ENCODE peak calls at places on chromosomes 16 and 17, in nine cellular contexts. Y is stomach; H is cardiac muscle cell; B is suprapubic skin; A is caudate nucleus; V is GM23248; J is CD8-positive, alpha-beta memory T cell; O is heart right ventricle; Q is H9. R is an unnamed sample.

GRCh38 chr17:260944-261343 is 79.5 kb upstream of the DOC2B start:
- DNase-seq in Y (no peak), H (no peak), B (peak; percentile 30), A (no peak), V (no peak), J (no peak), O (no peak), Q (no peak), R (no peak)

GRCh38 chr16:8355714-8356113 is 234.6 kb downstream of the TMEM114 start:
- DNase-seq in Y (no peak), H (no peak), B (no peak), A (no peak), V (no peak), J (no peak), O (no peak), Q (no peak), R (peak; percentile 49)

GRCh38 chr16:87132361-87133014 is 184.7 kb downstream of the C16orf95 start:
- DNase-seq in Y (no peak), H (peak; percentile 75), B (no peak), A (peak; percentile 3), V (peak; percentile 81), J (no peak), O (peak; percentile 25), Q (no peak), R (no peak)

GRCh38 chr17:75749545-75750389 is 15.2 kb downstream of the GALK1 start:
- DNase-seq in Y (peak; percentile 89), H (peak; percentile 80), B (peak; percentile 94), A (peak; percentile 78), V (peak; percentile 89), J (peak; percentile 89), O (peak; percentile 88), Q (peak; percentile 91), R (peak; percentile 98)

GRCh38 chr16:22317001-22317530 is 19.9 kb downstream of the POLR3E start:
- DNase-seq in Y (no peak), H (no peak), B (no peak), A (no peak), V (no peak), J (no peak), O (no peak), Q (no peak), R (peak; percentile 40)

GRCh38 chr16:80994451-80994850 is 12.2 kb downstream of the CMC2 start:
- DNase-seq in Y (no peak), H (peak; percentile 27), B (no peak), A (no peak), V (peak; percentile 46), J (no peak), O (no peak), Q (no peak), R (no peak)

GRCh38 chr16:5944971-5945370 is 847.4 kb upstream of the EEF2KMT start:
- DNase-seq in Y (no peak), H (no peak), B (no peak), A (no peak), V (peak; percentile 6), J (no peak), O (no peak), Q (no peak), R (no peak)

GRCh38 chr17:80979547-80980378 is 11.9 kb upstream of the CHMP6 start:
- DNase-seq in Y (no peak), H (no peak), B (peak; percentile 64), A (no peak), V (no peak), J (no peak), O (peak; percentile 13), Q (no peak), R (no peak)

GRCh38 chr17:80068301-80069160 is 32.1 kb downstream of the CCDC40 start:
- DNase-seq in Y (peak; percentile 54), H (peak; percentile 71), B (no peak), A (no peak), V (peak; percentile 31), J (no peak), O (peak; percentile 40), Q (no peak), R (no peak)

GRCh38 chr16:66900721-66901441 is 17.8 kb downstream of the CDH16 start:
- DNase-seq in Y (no peak), H (peak; percentile 48), B (no peak), A (no peak), V (no peak), J (peak; percentile 2), O (no peak), Q (no peak), R (no peak)

GRCh38 chr16:24609740-24610420 is 70.5 kb downstream of the RBBP6 start:
- DNase-seq in Y (peak; percentile 54), H (peak; percentile 81), B (peak; percentile 63), A (peak; percentile 66), V (peak; percentile 81), J (no peak), O (peak; percentile 33), Q (peak; percentile 60), R (peak; percentile 80)

GRCh38 chr17:78787444-78787843 is 5.4 kb upstream of the CYTH1 start:
- DNase-seq in Y (no peak), H (no peak), B (no peak), A (no peak), V (no peak), J (no peak), O (no peak), Q (no peak), R (no peak)

GRCh38 chr17:80691784-80692183 is 147.1 kb downstream of the RPTOR start:
- DNase-seq in Y (no peak), H (no peak), B (no peak), A (no peak), V (no peak), J (no peak), O (no peak), Q (no peak), R (no peak)

GRCh38 chr16:49890876-49891275 is 35.0 kb upstream of the ZNF423 start:
- DNase-seq in Y (no peak), H (peak; percentile 22), B (no peak), A (no peak), V (peak; percentile 15), J (no peak), O (no peak), Q (peak; percentile 85), R (peak; percentile 93)

GRCh38 chr16:17469011-17469741 is 1.6 kb downstream of the XYLT1 start:
- DNase-seq in Y (no peak), H (peak; percentile 25), B (no peak), A (no peak), V (peak; percentile 89), J (no peak), O (no peak), Q (no peak), R (peak; percentile 66)

GRCh38 chr16:69906838-69907301 is 44.3 kb upstream of the CLEC18A start:
- DNase-seq in Y (no peak), H (peak; percentile 54), B (no peak), A (no peak), V (peak; percentile 74), J (no peak), O (no peak), Q (no peak), R (no peak)

GRCh38 chr17:72613411-72614292 is 478.8 kb downstream of the SLC39A11 start:
- DNase-seq in Y (no peak), H (peak; percentile 67), B (no peak), A (no peak), V (peak; percentile 83), J (no peak), O (no peak), Q (no peak), R (no peak)
- H3K27ac ChIP-seq in Y (no peak overlapping the region), H (no peak overlapping the region), B (peak overlapping the region; percentile 43), A (no peak overlapping the region), V (peak overlapping the region; percentile 60), J (no peak overlapping the region), O (no peak overlapping the region), Q (no peak overlapping the region), R (no peak overlapping the region)

GRCh38 chr16:2361129-2361528 is 20.6 kb upstream of the ABCA3 start:
- DNase-seq in Y (no peak), H (no peak), B (no peak), A (no peak), V (peak; percentile 37), J (no peak), O (no peak), Q (no peak), R (no peak)
- H3K27ac ChIP-seq in Y (no peak overlapping the region), H (no peak overlapping the region), B (no peak overlapping the region), A (no peak overlapping the region), V (no peak overlapping the region), J (no peak overlapping the region), O (no peak overlapping the region), Q (no peak overlapping the region), R (no peak overlapping the region)

GRCh38 chr16:2333231-2333630 is 7.3 kb downstream of the ABCA3 start:
- DNase-seq in Y (no peak), H (no peak), B (no peak), A (no peak), V (no peak), J (no peak), O (no peak), Q (no peak), R (no peak)
- H3K27ac ChIP-seq in Y (no peak overlapping the region), H (no peak overlapping the region), B (no peak overlapping the region), A (no peak overlapping the region), V (no peak overlapping the region), J (no peak overlapping the region), O (no peak overlapping the region), Q (no peak overlapping the region), R (no peak overlapping the region)

GRCh38 chr17:64538508-64539120 is 31.8 kb downstream of the CEP95 start:
- DNase-seq in Y (no peak), H (no peak), B (no peak), A (no peak), V (no peak), J (no peak), O (no peak), Q (no peak), R (no peak)
- H3K27ac ChIP-seq in Y (no peak overlapping the region), H (peak overlapping the region; percentile 39), B (no peak overlapping the region), A (no peak overlapping the region), V (peak overlapping the region; percentile 35), J (no peak overlapping the region), O (no peak overlapping the region), Q (no peak overlapping the region), R (no peak overlapping the region)

GRCh38 chr16:57993452-57993851 is 7.0 kb downstream of the ZNF319 start:
- DNase-seq in Y (no peak), H (no peak), B (no peak), A (no peak), V (no peak), J (no peak), O (no peak), Q (no peak), R (no peak)
- H3K27ac ChIP-seq in Y (no peak overlapping the region), H (no peak overlapping the region), B (no peak overlapping the region), A (no peak overlapping the region), V (no peak overlapping the region), J (no peak overlapping the region), O (no peak overlapping the region), Q (no peak overlapping the region), R (no peak overlapping the region)

R was measured in endodermal cell.